ENCODE peak calls at places on chromosomes 4 and X, in four cellular contexts. Z is activated effector memory CD4-positive, alpha-beta T cell treated with Interleukin-2 at 50 U/mL for 16 hours; D is HFFc6; R is amniotic stem cell. E is an unnamed sample.
A peak's percentile ranks its signal among the peaks of the same experiment; 100 is the strongest.

GRCh38 chr4:15004701-15005301 is 2.5 kb downstream of the CPEB2 start:
- DNase-seq in D (peak; percentile 68), R (no peak), Z (peak; percentile 20), E (peak; percentile 41)

GRCh38 chr4:2284161-2284933 is 22.4 kb upstream of the MXD4 start:
- DNase-seq in D (no peak), R (no peak), Z (no peak), E (no peak)

GRCh38 chrX:9785252-9785943 is 831 bp upstream of the SHROOM2 start:
- DNase-seq in Z (no peak), R (no peak), D (no peak), E (no peak)

GRCh38 chr4:54318904-54319303 is 89.8 kb downstream of the PDGFRA start:
- DNase-seq in Z (no peak), R (peak; percentile 0), D (peak; percentile 16), E (no peak)

GRCh38 chrX:151081016-151081415 is 95.4 kb upstream of the GPR50 start:
- DNase-seq in R (no peak), D (no peak), Z (no peak), E (no peak)

GRCh38 chr4:119518915-119519410 is 109.6 kb downstream of the PDE5A start:
- DNase-seq in D (no peak), Z (no peak), R (no peak), E (no peak)

GRCh38 chrX:1442724-1443367 is 9.9 kb downstream of the ASMTL start:
- DNase-seq in Z (no peak), D (no peak), R (no peak), E (no peak)

GRCh38 chr4:8843597-8843996 is 28.0 kb downstream of the HMX1 start:
- DNase-seq in R (no peak), Z (no peak), D (no peak), E (no peak)

GRCh38 chr4:114386637-114387233 is 211.9 kb upstream of the UGT8 start:
- DNase-seq in R (no peak), D (peak; percentile 39), Z (no peak), E (no peak)

GRCh38 chrX:21698274-21698673 is 40.1 kb upstream of the KLHL34 start:
- DNase-seq in Z (no peak), D (no peak), R (no peak), E (no peak)

GRCh38 chr4:76896048-76896447 is 1.9 kb downstream of the SOWAHB start:
- DNase-seq in R (no peak), D (no peak), Z (no peak), E (no peak)

GRCh38 chr4:96729641-96730040 is 889.7 kb downstream of the PDHA2 start:
- DNase-seq in R (no peak), Z (no peak), D (no peak), E (no peak)

GRCh38 chr4:150436598-150437370 is 145.2 kb upstream of the MAB21L2 start:
- DNase-seq in D (no peak), Z (no peak), R (no peak), E (no peak)

GRCh38 chr4:30790123-30790522 is 70.0 kb downstream of the PCDH7 start:
- DNase-seq in D (no peak), R (no peak), Z (no peak), E (no peak)

GRCh38 chr4:114642173-114642780 is 43.7 kb downstream of the UGT8 start:
- DNase-seq in D (no peak), R (no peak), Z (no peak), E (no peak)